ENCODE peak calls at places on chromosomes 3 and 15, in ten cellular contexts. Q is cardiac muscle cell, T is neural progenitor cell, B is HCT116, G is dorsolateral prefrontal cortex, O is pancreas, D is lung, K is choroid plexus epithelial cell, U is esophagus muscularis mucosa, N is GM12865. L is an unnamed sample.

GRCh38 chr3:54999801-55000200 is 71.9 kb upstream of the LRTM1 start:
- DNase-seq in U (peak), T (no peak), G (no peak), D (no peak), O (no peak), N (no peak), K (no peak), Q (peak), B (no peak), L (no peak)

GRCh38 chr15:56343879-56344278 is 21.3 kb upstream of the TEX9 start:
- DNase-seq in B (no peak), N (no peak), O (no peak), Q (no peak), U (no peak), D (no peak), T (no peak), K (no peak), G (no peak), L (no peak)

GRCh38 chr3:53570709-53571108 is 76.3 kb downstream of the CACNA1D start:
- DNase-seq in U (no peak), G (no peak), Q (no peak), T (no peak), O (no peak), N (no peak), K (no peak), D (peak), B (peak), L (no peak)

GRCh38 chr15:29676961-29677402 is 145.3 kb downstream of the TJP1 start:
- DNase-seq in G (no peak), N (no peak), B (no peak), O (no peak), D (no peak), T (peak), U (no peak), Q (no peak), K (peak), L (peak)

GRCh38 chr15:20340331-20340811 is 201.2 kb downstream of the GOLGA6L6 start:
- DNase-seq in O (no peak), B (no peak), Q (peak), K (no peak), U (peak), N (peak), D (peak), T (no peak), G (peak), L (no peak)

GRCh38 chr15:63678383-63678782 is 81.2 kb downstream of the FBXL22 start:
- DNase-seq in K (no peak), N (no peak), B (no peak), U (no peak), O (no peak), G (no peak), T (no peak), Q (no peak), D (no peak), L (no peak)

GRCh38 chr3:76582632-76583378 is 457.1 kb upstream of the ROBO2 start:
- DNase-seq in Q (no peak), K (peak), U (no peak), G (no peak), T (no peak), B (no peak), D (no peak), O (no peak), N (no peak), L (no peak)

GRCh38 chr15:51093865-51094605 is 671 bp downstream of the TNFAIP8L3 start:
- DNase-seq in N (no peak), D (peak), O (no peak), B (no peak), K (peak), G (no peak), T (peak), Q (peak), U (no peak), L (peak)

GRCh38 chr3:122572940-122573412 is 4.5 kb upstream of the PARP15 start:
- DNase-seq in Q (no peak), N (peak), O (no peak), U (no peak), K (peak), B (no peak), D (peak), T (peak), G (no peak), L (peak)

GRCh38 chr3:174619244-174619643 is 239.9 kb upstream of the NAALADL2 start:
- DNase-seq in O (no peak), N (no peak), U (no peak), T (no peak), Q (no peak), K (no peak), G (no peak), D (no peak), B (no peak), L (no peak)

GRCh38 chr3:154730221-154730620 is 300.2 kb upstream of the GPR149 start:
- DNase-seq in G (no peak), O (no peak), K (peak), D (no peak), B (no peak), T (no peak), N (no peak), U (no peak), Q (no peak), L (no peak)

GRCh38 chr3:26522919-26523318 is 99.7 kb upstream of the LRRC3B start:
- DNase-seq in G (no peak), O (no peak), U (no peak), N (no peak), T (no peak), K (no peak), B (no peak), Q (no peak), D (no peak), L (no peak)

GRCh38 chr3:4976109-4976508 is 3.1 kb upstream of the BHLHE40 start:
- DNase-seq in B (peak), Q (peak), D (peak), O (peak), T (peak), K (peak), U (no peak), N (peak), G (peak), L (peak)

GRCh38 chr3:197343656-197344408 is 45.4 kb upstream of the DLG1 start:
- DNase-seq in T (no peak), D (no peak), O (no peak), U (no peak), Q (no peak), K (no peak), N (no peak), G (no peak), B (no peak), L (no peak)

GRCh38 chr3:124814620-124815421 is 72.3 kb downstream of the ITGB5 start:
- DNase-seq in B (no peak), Q (no peak), K (peak), N (no peak), U (no peak), T (no peak), O (peak), G (no peak), D (no peak), L (no peak)

GRCh38 chr3:29267231-29267630 is 13.6 kb upstream of the RBMS3 start:
- DNase-seq in N (no peak), B (no peak), O (no peak), T (no peak), U (no peak), Q (no peak), D (no peak), G (no peak), K (no peak), L (no peak)

GRCh38 chr3:157101470-157101869 is 58.5 kb downstream of the CCNL1 start:
- DNase-seq in D (no peak), Q (no peak), K (no peak), B (no peak), T (no peak), N (no peak), U (no peak), O (no peak), G (no peak), L (no peak)

GRCh38 chr3:43926073-43926472 is 235.3 kb downstream of the ABHD5 start:
- DNase-seq in O (no peak), U (peak), B (no peak), G (no peak), K (no peak), D (no peak), Q (no peak), N (no peak), T (no peak), L (no peak)

DNA sequence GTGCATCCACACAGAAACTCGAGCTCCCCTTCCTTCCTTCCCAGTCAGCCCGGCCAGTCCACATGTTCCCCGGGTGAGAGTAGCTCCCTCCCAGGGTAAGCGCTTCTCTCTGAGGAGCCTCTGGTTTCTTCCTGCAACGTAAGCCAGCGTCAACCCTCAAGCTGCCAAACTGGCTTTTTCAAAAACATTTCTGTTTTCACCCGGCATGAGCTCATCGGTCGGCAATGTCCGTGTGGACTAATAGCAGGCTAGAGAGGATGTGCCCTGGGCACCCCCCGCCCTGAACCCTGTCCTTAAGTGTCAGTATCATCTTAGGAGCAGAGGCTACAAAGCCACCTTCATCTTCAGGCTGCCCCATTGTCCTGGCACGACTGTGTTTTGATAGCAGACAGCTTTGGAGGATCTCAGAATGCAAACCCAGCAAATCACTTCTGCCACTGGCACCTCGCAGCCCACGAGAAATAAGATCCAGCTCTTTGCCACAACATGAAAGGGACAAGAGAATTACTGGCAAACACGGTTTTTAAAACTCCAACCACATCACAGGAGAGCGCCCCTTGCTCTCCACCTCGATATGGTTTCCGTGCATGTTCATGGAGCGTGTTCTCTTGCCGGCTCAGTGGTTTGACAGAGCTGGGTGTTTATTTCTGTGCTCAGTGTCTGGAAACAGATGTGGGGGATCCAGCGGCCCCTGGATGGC is 9.9 kb downstream of the ALDH1A3 start:
- DNase-seq in O (peak), U (no peak), G (no peak), T (no peak), D (peak), K (peak), B (no peak), Q (no peak), N (no peak), L (peak)
- H3K4me3 ChIP-seq in O (no peak), U (no peak), G (no peak), T (no peak), D (no peak), K (peak), B (no peak), Q (no peak), N (no peak), L (no peak)

DNA sequence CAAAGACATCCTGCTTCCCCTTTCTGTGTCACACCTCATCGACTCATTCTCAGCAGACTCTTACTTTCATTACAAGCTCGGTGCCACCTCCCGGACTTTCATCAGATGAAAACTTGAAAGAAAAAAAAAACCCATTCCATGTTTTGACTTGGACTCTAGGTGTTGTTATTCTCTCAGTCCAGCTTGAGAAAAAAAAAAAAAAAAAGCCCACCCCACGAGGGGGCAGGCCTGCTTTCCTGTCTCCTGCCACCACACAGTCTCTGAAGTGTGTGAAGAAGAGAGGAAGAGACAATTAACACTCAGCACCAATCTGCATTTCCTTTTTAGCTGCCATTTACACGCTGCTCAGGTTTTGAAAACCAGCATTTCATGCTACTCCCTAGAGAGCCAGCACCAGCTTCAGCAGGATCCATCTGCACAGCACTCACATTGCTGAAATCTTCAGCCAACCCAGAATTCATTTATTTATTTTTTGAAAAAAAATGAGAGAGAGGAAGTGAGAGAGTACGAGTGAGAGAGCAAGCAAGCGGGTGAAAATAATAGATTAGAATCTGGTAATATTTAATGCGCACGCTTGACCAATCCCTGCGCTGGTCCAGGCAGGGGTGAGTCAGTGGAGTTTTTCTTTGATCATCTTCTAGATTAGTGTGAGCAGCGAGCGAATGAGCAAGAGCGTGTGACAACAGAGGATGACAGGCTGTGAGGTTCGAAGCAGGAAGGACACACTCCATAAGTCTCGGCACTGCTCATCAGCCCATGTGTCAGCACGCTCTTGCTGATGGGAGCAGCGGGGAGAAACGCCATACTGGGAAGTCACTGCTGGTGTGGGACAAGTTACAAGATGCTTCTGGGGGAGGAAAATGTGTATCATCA is 23.5 kb downstream of the ZNF80 start:
- DNase-seq in B (no peak), Q (peak), U (no peak), O (no peak), N (peak), K (peak), T (no peak), D (no peak), G (peak), L (peak)
- TF ChIP-seq CTCF in B (no peak), Q (peak), U (no peak), O (no peak), N (no peak), K (peak), T (no peak), D (no peak), G (no peak), L (no peak)

DNA sequence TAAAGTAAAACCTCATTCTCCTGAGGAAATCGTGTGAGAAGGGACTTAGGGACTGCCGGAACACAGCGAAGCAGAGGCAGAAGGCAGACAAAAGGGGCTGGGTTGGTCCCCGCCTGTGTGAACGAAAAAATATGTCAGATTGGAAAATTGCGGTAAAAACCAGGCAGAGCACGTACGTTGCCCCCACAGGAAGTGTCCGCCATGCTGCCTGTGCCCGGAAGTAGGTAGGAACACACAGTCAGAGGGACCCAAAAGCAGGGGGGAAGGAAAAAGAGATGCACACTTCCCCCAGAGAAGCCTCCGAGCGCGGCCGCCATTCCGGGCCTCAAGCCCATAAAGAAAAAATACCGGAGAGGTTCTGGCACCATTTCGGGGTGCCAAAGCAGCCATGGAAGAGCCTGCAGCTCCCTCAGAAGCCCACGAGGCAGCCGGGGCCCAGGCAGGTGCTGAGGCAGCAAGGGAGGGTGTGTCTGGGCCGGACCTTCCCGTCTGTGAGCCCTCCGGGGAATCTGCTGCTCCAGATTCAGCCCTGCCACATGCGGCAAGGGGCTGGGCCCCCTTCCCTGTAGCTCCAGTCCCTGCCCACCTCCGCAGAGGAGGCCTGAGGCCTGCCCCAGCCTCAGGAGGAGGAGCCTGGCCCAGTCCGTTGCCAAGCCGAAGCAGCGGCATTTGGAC is at the start of gene MKRN3:
- DNase-seq in T (peak), Q (no peak), U (no peak), D (no peak), N (no peak), K (peak), O (peak), B (peak), G (peak), L (peak)
- H3K4me3 ChIP-seq in T (no peak), Q (no peak), U (peak), D (peak), N (no peak), K (peak), O (no peak), B (peak), G (peak), L (peak)

DNA sequence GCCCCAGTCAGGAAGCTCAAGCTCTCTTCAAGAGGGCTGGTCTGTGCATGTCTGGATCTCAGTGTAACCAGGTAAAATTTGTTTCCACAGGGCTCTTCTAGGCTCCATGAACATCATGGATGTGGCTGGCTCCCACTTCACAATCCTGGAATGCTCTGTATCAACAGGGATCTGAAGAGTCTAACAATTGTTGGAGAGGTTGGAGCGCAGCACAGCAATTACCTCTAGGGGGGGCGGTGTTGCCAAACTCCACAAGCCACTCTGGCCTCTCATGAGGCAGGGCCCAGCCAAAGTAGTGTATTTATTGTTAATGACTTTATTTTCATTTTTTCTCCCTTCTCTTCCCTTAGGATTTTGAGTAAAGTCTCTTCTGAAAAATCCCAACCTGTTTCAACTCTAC is 6.1 kb upstream of the EIF2B5 start:
- DNase-seq in N (peak), T (peak), G (no peak), U (no peak), K (peak), D (peak), Q (peak), B (peak), O (no peak), L (peak)
- TF ChIP-seq CTCF in N (peak), T (peak), G (no peak), U (peak), K (peak), D (peak), Q (peak), B (peak), O (no peak), L (peak)

DNA sequence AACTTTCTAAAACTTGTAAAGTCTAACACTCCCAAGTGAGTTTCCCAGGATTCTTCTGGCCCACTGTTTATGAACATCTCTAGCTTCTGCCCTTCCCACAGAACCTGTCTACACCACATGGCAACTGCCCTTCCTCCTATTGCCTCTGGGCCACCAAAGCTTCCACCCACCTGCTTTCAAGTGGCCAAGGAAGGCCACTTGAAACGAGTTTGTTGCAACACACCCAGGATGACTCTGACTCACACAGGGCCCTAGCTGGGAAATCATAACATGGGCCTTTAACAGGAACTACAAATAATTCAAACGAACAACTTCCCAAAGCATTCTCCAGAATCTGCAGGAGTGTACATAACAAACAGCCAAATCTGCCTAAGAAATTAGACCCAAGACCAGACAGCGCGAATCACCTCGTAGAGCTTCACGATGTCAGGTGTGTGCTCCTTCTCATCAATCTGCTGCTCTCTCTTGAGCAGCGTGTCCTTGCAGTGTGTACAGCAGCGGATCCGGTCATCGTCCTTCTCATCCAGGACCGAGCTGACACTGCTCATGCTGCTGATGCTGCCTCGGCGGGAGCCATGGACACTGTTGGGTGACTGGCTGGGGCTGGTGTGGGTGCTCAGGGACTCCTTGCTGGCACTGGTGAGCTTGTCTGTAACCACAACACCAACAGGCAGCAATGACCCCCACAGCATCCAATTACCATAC is 16.8 kb downstream of the RBSN start:
- DNase-seq in T (no peak), G (no peak), Q (no peak), O (no peak), B (no peak), D (peak), U (no peak), K (peak), N (no peak), L (no peak)
- H3K4me3 ChIP-seq in T (no peak), G (no peak), Q (no peak), O (no peak), B (no peak), D (no peak), U (no peak), K (no peak), N (no peak), L (no peak)

GRCh38 chr3:146585156-146585555 is 20.0 kb downstream of the PLSCR5 start:
- DNase-seq in K (no peak), Q (no peak), G (no peak), N (no peak), U (no peak), B (no peak), O (no peak), T (no peak), D (no peak), L (no peak)

GRCh38 chr3:146577662-146578061 is 27.5 kb downstream of the PLSCR5 start:
- DNase-seq in O (no peak), N (peak), B (peak), Q (peak), T (peak), D (no peak), K (peak), G (no peak), U (no peak), L (peak)

GRCh38 chr3:146581080-146581601 is 24.0 kb downstream of the PLSCR5 start:
- DNase-seq in O (no peak), U (no peak), K (peak), B (no peak), T (no peak), Q (no peak), N (no peak), G (no peak), D (no peak), L (no peak)

GRCh38 chr3:146581877-146582508 is 23.2 kb downstream of the PLSCR5 start:
- DNase-seq in N (no peak), K (peak), O (no peak), T (no peak), Q (no peak), U (no peak), G (no peak), D (no peak), B (no peak), L (no peak)
- TF ChIP-seq CTCF in N (no peak), K (no peak), O (no peak), T (no peak), Q (no peak), U (no peak), G (no peak), D (no peak), B (no peak), L (no peak)

DNA sequence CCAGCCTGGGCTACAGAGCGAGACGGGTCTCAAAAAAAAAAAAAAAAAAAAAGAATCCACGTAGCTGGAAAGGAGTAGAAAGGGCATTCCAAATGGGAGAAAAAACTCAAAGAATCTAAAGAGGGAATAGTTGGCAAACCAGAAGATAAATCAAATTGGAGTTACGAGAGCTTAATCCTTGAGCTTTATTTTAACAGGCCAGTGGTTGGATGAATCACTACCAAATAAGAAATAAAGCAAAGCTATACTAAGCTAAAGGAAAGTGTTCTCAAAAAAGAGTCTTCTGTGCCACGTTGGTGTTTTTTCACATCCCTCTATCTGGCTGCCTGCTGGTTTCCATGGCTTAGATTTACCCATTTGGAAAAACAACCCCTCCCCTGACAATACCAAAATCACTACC is 14.0 kb downstream of the VGLL4 start:
- DNase-seq in D (no peak), U (no peak), G (no peak), B (no peak), Q (no peak), T (no peak), O (no peak), N (no peak), K (no peak), L (peak)
- H3K4me3 ChIP-seq in D (no peak), U (no peak), G (no peak), B (no peak), Q (no peak), T (no peak), O (no peak), N (no peak), K (no peak), L (no peak)

GRCh38 chr3:158789592-158789991 is 12.3 kb upstream of the MFSD1 start:
- DNase-seq in N (peak), Q (no peak), D (no peak), G (no peak), K (peak), B (no peak), O (no peak), T (no peak), U (peak), L (peak)
- TF ChIP-seq CTCF in N (peak), Q (peak), D (no peak), G (no peak), K (peak), B (peak), O (no peak), T (peak), U (peak), L (peak)